ENCODE peak calls at places on chromosomes 2 and 18, in five cellular contexts. P, Y, S, V and B are unnamed samples. For H3K4me1 and H3K9me3, the result is how much of the 10 kb centered on the place peaks cover.

GRCh38 chr2:19359456-19359855 is 1.0 kb upstream of the OSR1 start:
- DNase-seq in S (no peak), Y (no peak), P (no peak), V (no peak), B (no peak)

GRCh38 chr2:209872675-209873074 is 101.0 kb downstream of the UNC80 start:
- DNase-seq in V (peak), Y (no peak), S (no peak), P (no peak), B (no peak)

GRCh38 chr2:10374362-10374943 is 71.7 kb downstream of the HPCAL1 start:
- DNase-seq in Y (no peak), P (no peak), S (no peak), V (no peak), B (no peak)

GRCh38 chr18:44098551-44099098 is 582.1 kb upstream of the SETBP1 start:
- DNase-seq in V (no peak), S (no peak), Y (no peak), P (no peak), B (no peak)

GRCh38 chr18:2147866-2148265 is 423.4 kb downstream of the METTL4 start:
- DNase-seq in V (peak), P (no peak), S (no peak), Y (no peak), B (no peak)

GRCh38 chr2:98828793-98829371 is 98.0 kb upstream of the MGAT4A start:
- DNase-seq in V (no peak), P (no peak), Y (no peak), S (no peak), B (no peak)

GRCh38 chr2:85175369-85176299 is 42.4 kb downstream of the TCF7L1 start:
- DNase-seq in S (no peak), V (peak), Y (no peak), P (no peak), B (no peak)

GRCh38 chr2:16223071-16223470 is 282.7 kb downstream of the MYCN start:
- DNase-seq in P (no peak), V (no peak), Y (no peak), S (no peak), B (no peak)

GRCh38 chr18:12060182-12060870 is 33.3 kb upstream of the ANKRD62 start:
- DNase-seq in Y (no peak), V (no peak), S (peak), P (no peak), B (no peak)

GRCh38 chr2:74834806-74835755 is 1.2 kb downstream of the HK2 start:
- DNase-seq in V (peak), P (no peak), Y (no peak), S (no peak), B (peak)

GRCh38 chr2:30226144-30227032 is 4.9 kb upstream of the LBH start:
- DNase-seq in Y (no peak), P (no peak), V (no peak), S (no peak), B (no peak)

GRCh38 chr2:206558492-206558891 is 83.8 kb upstream of the FAM237A start:
- DNase-seq in P (no peak), Y (no peak), S (no peak), V (no peak), B (no peak)

GRCh38 chr2:78992807-78993517 is 32.5 kb upstream of the REG3G start:
- DNase-seq in S (no peak), Y (no peak), V (no peak), P (no peak), B (no peak)

GRCh38 chr2:48530033-48530804 is at the start of gene STON1:
- DNase-seq in V (peak), S (no peak), Y (no peak), P (no peak), B (peak)

GRCh38 chr2:228474466-228474865 is 293.0 kb upstream of the SPHKAP start:
- DNase-seq in Y (no peak), S (no peak), V (no peak), P (no peak), B (no peak)

GRCh38 chr2:118013221-118013723 is 598 bp downstream of the CCDC93 start:
- DNase-seq in V (peak), P (no peak), Y (no peak), S (no peak), B (peak)

GRCh38 chr18:76275913-76276312 is 219.1 kb downstream of the ZNF516 start:
- DNase-seq in Y (no peak), V (no peak), S (no peak), P (no peak), B (no peak)

GRCh38 chr2:95667480-95667879 is 75.7 kb downstream of the TRIM43 start:
- DNase-seq in V (peak), S (no peak), P (no peak), Y (no peak), B (no peak)

GRCh38 chr2:174681099-174681982 is 82.9 kb downstream of the CHRNA1 start:
- DNase-seq in P (no peak), V (no peak), S (no peak), Y (no peak), B (peak)

GRCh38 chr2:71064754-71065621 is 3.5 kb upstream of the NAGK start:
- DNase-seq in S (no peak), V (no peak), P (no peak), Y (no peak), B (no peak)

GRCh38 chr18:59628995-59629394 is 68.2 kb downstream of the CCBE1 start:
- DNase-seq in S (no peak), Y (no peak), P (no peak), V (no peak), B (no peak)

GRCh38 chr2:58194451-58194850 is 46.7 kb downstream of the FANCL start:
- DNase-seq in P (no peak), Y (no peak), V (no peak), S (no peak), B (no peak)

GRCh38 chr2:112290638-112291037 is 15.2 kb downstream of the ZC3H6 start:
- DNase-seq in Y (no peak), V (no peak), S (no peak), P (no peak), B (no peak)

GRCh38 chr2:176494949-176495353 is 225.7 kb downstream of the MTX2 start:
- DNase-seq in P (no peak), Y (no peak), S (no peak), V (peak), B (peak)

GRCh38 chr2:130368786-130369185 is 12.9 kb downstream of the PTPN18 start:
- DNase-seq in V (no peak), Y (no peak), S (no peak), P (no peak), B (no peak)

GRCh38 chr18:7754258-7754657 is 187.1 kb downstream of the PTPRM start:
- DNase-seq in P (no peak), Y (no peak), V (no peak), S (no peak), B (no peak)

GRCh38 chr18:7754725-7755181 is 187.6 kb downstream of the PTPRM start:
- DNase-seq in V (peak), S (no peak), P (no peak), Y (no peak), B (no peak)

GRCh38 chr18:7758764-7759163 is 191.6 kb downstream of the PTPRM start:
- DNase-seq in S (no peak), Y (no peak), V (no peak), P (no peak), B (no peak)

GRCh38 chr18:7757175-7757574 is 190.1 kb downstream of the PTPRM start:
- DNase-seq in Y (no peak), S (no peak), P (no peak), V (no peak), B (no peak)

DNA sequence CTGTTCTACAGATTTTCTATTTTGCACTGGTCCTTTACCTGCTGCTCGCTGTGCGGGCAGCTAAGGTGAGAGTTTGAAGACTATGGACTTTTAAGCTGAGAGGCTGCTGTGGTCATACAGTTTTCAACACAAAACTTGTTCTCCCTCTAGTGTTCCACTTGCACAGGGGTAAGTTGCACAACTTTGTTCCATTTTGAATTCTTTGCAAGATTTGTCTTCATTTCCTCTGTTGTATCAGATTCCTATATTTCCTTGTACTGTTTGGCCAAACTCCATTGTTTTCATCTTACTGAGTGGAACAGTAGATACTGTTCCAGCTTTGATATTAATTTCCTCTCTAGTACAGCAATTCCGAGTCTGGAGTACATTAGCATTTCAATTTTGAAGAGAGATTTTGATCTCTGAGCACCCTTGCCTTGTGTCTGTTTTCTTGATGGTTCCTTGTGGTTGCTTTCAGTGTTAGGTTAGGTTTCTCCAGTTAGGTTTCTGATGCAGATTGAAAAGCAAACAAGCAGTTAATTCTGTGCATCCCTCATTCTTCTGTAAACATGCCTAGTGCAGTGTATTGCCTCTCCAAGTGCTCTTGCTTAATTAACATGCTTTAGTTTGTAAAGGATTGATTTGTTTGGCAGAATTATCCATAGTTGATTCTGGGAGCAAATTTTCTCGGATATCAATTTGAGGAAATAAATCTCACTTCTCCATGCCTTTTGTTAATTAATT is 188.8 kb downstream of the PTPRM start:
- DNase-seq in Y (no peak), V (no peak), S (no peak), P (no peak), B (no peak)
- H3K4me1 ChIP-seq in Y (under half), V (half or more), S (under half), P (under half), B (under half)

GRCh38 chr2:124586835-124587234 is 561.7 kb downstream of the CNTNAP5 start:
- DNase-seq in S (no peak), P (no peak), V (no peak), Y (no peak), B (no peak)

GRCh38 chr2:124585277-124585676 is 560.2 kb downstream of the CNTNAP5 start:
- DNase-seq in S (no peak), Y (no peak), P (no peak), V (no peak), B (no peak)

GRCh38 chr2:124590001-124590400 is 564.9 kb downstream of the CNTNAP5 start:
- DNase-seq in Y (no peak), S (no peak), V (no peak), P (no peak), B (no peak)

GRCh38 chr2:124582387-124582786 is 557.3 kb downstream of the CNTNAP5 start:
- DNase-seq in S (no peak), P (no peak), Y (no peak), V (no peak), B (no peak)

DNA sequence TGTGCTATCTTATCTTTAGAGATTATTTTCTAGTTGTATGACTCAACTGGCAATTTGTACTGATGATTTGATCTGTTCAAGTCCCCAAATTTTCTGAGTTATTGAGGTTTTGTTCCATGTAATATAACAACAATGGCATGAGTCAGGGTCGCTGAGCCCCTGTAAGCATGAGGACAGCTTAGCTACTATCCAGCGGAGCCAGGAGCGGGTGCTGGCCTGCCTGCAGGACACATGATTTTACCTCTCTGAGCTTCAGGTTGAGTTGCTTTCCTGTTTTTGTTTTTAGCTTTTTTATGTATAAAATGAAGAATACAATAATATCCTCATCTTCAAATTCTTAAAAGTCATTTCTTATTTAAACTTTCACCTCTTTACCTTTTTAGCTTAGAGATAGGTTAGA is 561.1 kb downstream of the CNTNAP5 start:
- DNase-seq in V (no peak), S (no peak), P (no peak), Y (no peak), B (no peak)
- H3K9me3 ChIP-seq in V (under half), S (under half), P (under half), Y (under half), B (under half)

DNA sequence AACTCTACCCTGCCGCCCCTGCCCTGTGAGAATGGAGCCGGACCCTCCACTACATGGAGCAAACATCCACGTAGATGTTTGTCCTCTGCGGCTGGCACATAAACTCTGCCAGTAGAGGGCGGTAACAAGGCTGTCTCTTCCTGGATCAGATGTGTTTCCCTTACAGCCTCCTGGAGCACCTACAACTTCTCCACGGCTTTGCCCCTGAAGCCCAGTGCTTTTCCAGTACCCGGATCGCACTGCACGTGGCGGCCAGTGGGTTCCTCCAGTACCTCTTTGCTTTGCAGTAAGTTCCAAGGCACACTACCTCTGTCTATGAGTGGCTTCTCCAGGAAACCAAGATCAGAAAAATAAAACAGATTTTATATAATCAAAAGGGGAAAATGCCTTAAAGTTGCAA is 651.3 kb downstream of the DCDC2C start:
- DNase-seq in V (no peak), Y (no peak), S (no peak), P (no peak), B (peak)
- TF ChIP-seq CTCF in V (no peak), Y (no peak), S (no peak), P (no peak), B (no peak)

GRCh38 chr18:35478520-35479435 is 19.0 kb downstream of the INO80C start:
- DNase-seq in Y (no peak), S (peak), P (peak), V (peak), B (no peak)

GRCh38 chr18:35477974-35478373 is 19.8 kb downstream of the INO80C start:
- DNase-seq in S (no peak), V (no peak), Y (no peak), P (no peak), B (no peak)

GRCh38 chr18:35481960-35482366 is 15.8 kb downstream of the INO80C start:
- DNase-seq in Y (no peak), P (no peak), V (no peak), S (no peak), B (no peak)

GRCh38 chr18:35477497-35477896 is 20.3 kb downstream of the INO80C start:
- DNase-seq in S (no peak), Y (no peak), V (no peak), P (no peak), B (no peak)

DNA sequence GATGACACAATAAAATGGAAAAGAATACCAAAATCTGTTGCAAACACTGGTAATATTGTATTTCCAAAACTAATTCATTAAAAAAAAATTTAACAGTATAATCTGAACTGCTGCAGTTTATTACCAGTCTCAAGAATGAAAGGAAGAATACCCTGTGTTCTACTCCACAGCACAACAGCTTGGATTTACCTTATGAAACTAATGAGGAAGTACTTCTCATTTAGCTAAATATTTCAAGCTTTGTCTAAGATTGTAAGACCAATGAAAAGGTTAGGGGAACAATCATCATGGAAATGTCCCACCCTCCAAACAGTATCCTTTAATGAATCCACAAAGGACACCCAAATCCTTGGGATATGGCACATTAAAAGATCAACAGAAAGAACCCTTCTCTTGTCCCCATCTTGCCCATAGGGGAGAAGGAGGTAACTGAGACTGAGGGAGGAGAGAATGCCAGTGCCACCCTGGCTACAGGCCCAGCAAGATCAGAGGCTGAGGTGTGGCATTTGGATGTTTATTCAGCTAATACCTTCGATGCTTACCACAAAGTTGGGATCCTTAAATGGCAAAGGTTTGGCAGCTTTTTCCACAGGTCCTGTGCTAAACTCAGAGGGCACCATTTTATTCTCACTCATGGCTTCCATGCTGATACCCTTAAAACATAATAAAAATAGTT is 17.7 kb downstream of the INO80C start:
- DNase-seq in V (no peak), S (no peak), P (no peak), Y (no peak), B (no peak)
- H3K4me1 ChIP-seq in V (under half), S (under half), P (under half), Y (under half), B (under half)

GRCh38 chr18:80177128-80177527 is 68.1 kb downstream of the ADNP2 start:
- DNase-seq in S (no peak), Y (no peak), P (no peak), V (no peak), B (no peak)
- H3K9me3 ChIP-seq in S (under half), Y (under half), P (under half), V (under half), B (under half)

GRCh38 chr2:222283634-222284033 is 15.2 kb downstream of the PAX3 start:
- DNase-seq in Y (no peak), V (no peak), S (no peak), P (no peak), B (no peak)
- TF ChIP-seq CTCF in Y (no peak), V (no peak), S (no peak), P (no peak), B (no peak)